ENCODE peak calls at places on chromosomes 13 and 19, in eight cellular contexts. One of them, this sample, is unnamed.

GRCh38 chr13:74062933-74063332 is 71.3 kb downstream of the KLF12 start:
- DNase-seq in GM23248: peak; percentile 82
- DNase-seq in PC-3: no peak
- DNase-seq in GM23338: no peak
- DNase-seq in OCI-LY7: peak; percentile 80
- DNase-seq in SK-N-SH: no peak
- DNase-seq in hepatocyte: no peak
- DNase-seq in HCT116: no peak
- DNase-seq in this sample: no peak

GRCh38 chr19:42563352-42564210 is 31.1 kb downstream of the CEACAM8 start:
- DNase-seq in GM23248: peak; percentile 71
- DNase-seq in PC-3: peak; percentile 54
- DNase-seq in GM23338: peak; percentile 87
- DNase-seq in OCI-LY7: peak; percentile 58
- DNase-seq in SK-N-SH: peak; percentile 63
- DNase-seq in hepatocyte: peak; percentile 74
- DNase-seq in HCT116: peak; percentile 43
- DNase-seq in this sample: peak; percentile 71

GRCh38 chr13:90883592-90883991 is 463.9 kb upstream of the MIR17HG start:
- DNase-seq in GM23248: no peak
- DNase-seq in PC-3: peak; percentile 28
- DNase-seq in GM23338: no peak
- DNase-seq in OCI-LY7: no peak
- DNase-seq in SK-N-SH: no peak
- DNase-seq in hepatocyte: no peak
- DNase-seq in HCT116: no peak
- DNase-seq in this sample: no peak

GRCh38 chr19:33819875-33820781 is 23.5 kb downstream of the KCTD15 start:
- DNase-seq in GM23248: peak; percentile 85
- DNase-seq in PC-3: peak; percentile 85
- DNase-seq in GM23338: peak; percentile 84
- DNase-seq in OCI-LY7: peak; percentile 54
- DNase-seq in SK-N-SH: peak; percentile 36
- DNase-seq in hepatocyte: peak; percentile 74
- DNase-seq in HCT116: no peak
- DNase-seq in this sample: peak; percentile 80

GRCh38 chr19:15154002-15154612 is 46.7 kb downstream of the NOTCH3 start:
- DNase-seq in GM23248: peak; percentile 53
- DNase-seq in PC-3: peak; percentile 74
- DNase-seq in GM23338: peak; percentile 86
- DNase-seq in OCI-LY7: peak; percentile 55
- DNase-seq in SK-N-SH: peak; percentile 54
- DNase-seq in hepatocyte: peak; percentile 63
- DNase-seq in HCT116: peak; percentile 37
- DNase-seq in this sample: peak; percentile 54

GRCh38 chr13:100392709-100393630 is 195.6 kb downstream of the GGACT start:
- DNase-seq in GM23248: peak; percentile 99
- DNase-seq in PC-3: peak; percentile 95
- DNase-seq in GM23338: peak; percentile 67
- DNase-seq in OCI-LY7: no peak
- DNase-seq in SK-N-SH: no peak
- DNase-seq in hepatocyte: peak; percentile 89
- DNase-seq in HCT116: peak; percentile 98
- DNase-seq in this sample: no peak

GRCh38 chr19:1066251-1066747 is 668 bp upstream of the ARHGAP45 start:
- DNase-seq in GM23248: no peak
- DNase-seq in PC-3: peak; percentile 57
- DNase-seq in GM23338: peak; percentile 62
- DNase-seq in OCI-LY7: no peak
- DNase-seq in SK-N-SH: peak; percentile 67
- DNase-seq in hepatocyte: peak; percentile 63
- DNase-seq in HCT116: no peak
- DNase-seq in this sample: peak; percentile 44

GRCh38 chr13:34290661-34291060 is 472.7 kb downstream of the RFC3 start:
- DNase-seq in GM23248: no peak
- DNase-seq in PC-3: no peak
- DNase-seq in GM23338: no peak
- DNase-seq in OCI-LY7: no peak
- DNase-seq in SK-N-SH: no peak
- DNase-seq in hepatocyte: no peak
- DNase-seq in HCT116: no peak
- DNase-seq in this sample: peak; percentile 6

GRCh38 chr19:53664760-53665159 is 33.0 kb downstream of the DPRX start:
- DNase-seq in GM23248: no peak
- DNase-seq in PC-3: no peak
- DNase-seq in GM23338: peak; percentile 74
- DNase-seq in OCI-LY7: no peak
- DNase-seq in SK-N-SH: no peak
- DNase-seq in hepatocyte: no peak
- DNase-seq in HCT116: no peak
- DNase-seq in this sample: peak; percentile 65

GRCh38 chr13:110392510-110393233 is 85.6 kb downstream of the COL4A2 start:
- DNase-seq in GM23248: no peak
- DNase-seq in PC-3: no peak
- DNase-seq in GM23338: no peak
- DNase-seq in OCI-LY7: no peak
- DNase-seq in SK-N-SH: peak; percentile 85
- DNase-seq in hepatocyte: no peak
- DNase-seq in HCT116: no peak
- DNase-seq in this sample: no peak

GRCh38 chr13:91399189-91400093 is 1.0 kb downstream of the GPC5 start:
- DNase-seq in GM23248: no peak
- DNase-seq in PC-3: no peak
- DNase-seq in GM23338: peak; percentile 43
- DNase-seq in OCI-LY7: no peak
- DNase-seq in SK-N-SH: peak; percentile 10
- DNase-seq in hepatocyte: peak; percentile 9
- DNase-seq in HCT116: no peak
- DNase-seq in this sample: peak; percentile 34

GRCh38 chr13:73633817-73634449 is 500.3 kb downstream of the KLF12 start:
- DNase-seq in GM23248: no peak
- DNase-seq in PC-3: no peak
- DNase-seq in GM23338: peak; percentile 34
- DNase-seq in OCI-LY7: no peak
- DNase-seq in SK-N-SH: no peak
- DNase-seq in hepatocyte: no peak
- DNase-seq in HCT116: no peak
- DNase-seq in this sample: no peak

DNA sequence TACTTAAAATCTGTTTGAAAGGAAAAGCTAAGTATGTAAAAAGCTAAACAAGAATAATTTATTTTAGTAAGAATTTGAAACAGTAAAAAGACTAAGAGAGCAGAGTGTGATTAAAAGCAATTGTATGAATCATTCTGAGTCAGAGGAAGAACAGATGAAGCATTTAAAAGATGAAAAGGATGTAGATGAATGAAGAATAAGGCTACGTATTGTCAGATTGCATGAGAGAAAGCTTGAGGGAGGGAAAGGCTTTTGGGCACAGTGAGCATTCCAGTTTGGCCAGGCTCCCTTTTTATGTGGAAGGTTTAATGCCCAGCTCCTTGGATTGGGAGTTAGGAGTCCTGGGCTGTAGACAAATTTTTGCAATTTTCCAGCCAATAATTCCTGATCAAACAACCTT is 117.7 kb downstream of the FREM2 start:
- DNase-seq in GM23248: peak; percentile 30
- DNase-seq in PC-3: peak; percentile 23
- DNase-seq in GM23338: peak; percentile 16
- DNase-seq in OCI-LY7: no peak
- DNase-seq in SK-N-SH: no peak
- DNase-seq in hepatocyte: no peak
- DNase-seq in HCT116: no peak
- DNase-seq in this sample: no peak
- TF ChIP-seq EZH2phosphoT487 in GM23248: no peak
- TF ChIP-seq EZH2phosphoT487 in PC-3: no peak
- TF ChIP-seq EZH2phosphoT487 in GM23338: no peak
- TF ChIP-seq EZH2phosphoT487 in OCI-LY7: no peak
- TF ChIP-seq EZH2phosphoT487 in SK-N-SH: no peak
- TF ChIP-seq EZH2phosphoT487 in hepatocyte: no peak
- TF ChIP-seq EZH2phosphoT487 in HCT116: no peak
- TF ChIP-seq EZH2phosphoT487 in this sample: no peak

GRCh38 chr19:3867971-3868769 is 668 bp downstream of the ZFR2 start:
- DNase-seq in GM23248: no peak
- DNase-seq in PC-3: no peak
- DNase-seq in GM23338: peak; percentile 55
- DNase-seq in OCI-LY7: no peak
- DNase-seq in SK-N-SH: peak; percentile 71
- DNase-seq in hepatocyte: no peak
- DNase-seq in HCT116: no peak
- DNase-seq in this sample: peak; percentile 61

GRCh38 chr19:3866798-3867638 is 1.8 kb downstream of the ZFR2 start:
- DNase-seq in GM23248: no peak
- DNase-seq in PC-3: no peak
- DNase-seq in GM23338: no peak
- DNase-seq in OCI-LY7: no peak
- DNase-seq in SK-N-SH: peak; percentile 47
- DNase-seq in hepatocyte: no peak
- DNase-seq in HCT116: no peak
- DNase-seq in this sample: no peak

GRCh38 chr19:3862826-3863500 is 5.9 kb downstream of the ZFR2 start:
- DNase-seq in GM23248: no peak
- DNase-seq in PC-3: no peak
- DNase-seq in GM23338: no peak
- DNase-seq in OCI-LY7: no peak
- DNase-seq in SK-N-SH: no peak
- DNase-seq in hepatocyte: no peak
- DNase-seq in HCT116: no peak
- DNase-seq in this sample: no peak

GRCh38 chr19:3860499-3860898 is 8.3 kb downstream of the ZFR2 start:
- DNase-seq in GM23248: no peak
- DNase-seq in PC-3: no peak
- DNase-seq in GM23338: no peak
- DNase-seq in OCI-LY7: no peak
- DNase-seq in SK-N-SH: no peak
- DNase-seq in hepatocyte: no peak
- DNase-seq in HCT116: no peak
- DNase-seq in this sample: no peak

DNA sequence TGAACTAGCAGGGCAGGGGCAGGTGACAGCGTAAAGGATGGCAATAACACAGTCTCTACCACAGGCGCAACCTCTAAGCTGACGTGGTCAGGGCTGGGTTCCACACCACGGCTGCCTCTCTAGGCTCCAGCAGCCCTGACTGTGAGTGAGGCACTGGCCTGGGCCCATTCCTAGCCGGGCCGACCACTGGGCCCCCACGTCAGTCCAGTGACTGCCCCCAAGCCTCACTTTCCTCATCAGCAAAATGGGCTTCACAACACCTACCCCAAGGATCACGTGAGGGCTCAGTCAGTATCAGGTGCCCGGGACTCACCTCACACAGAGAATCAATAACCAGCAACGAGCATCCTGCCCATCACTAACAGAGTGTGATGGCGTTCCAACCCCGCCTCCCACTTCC is 5.2 kb downstream of the ZFR2 start:
- DNase-seq in GM23248: no peak
- DNase-seq in PC-3: no peak
- DNase-seq in GM23338: no peak
- DNase-seq in OCI-LY7: no peak
- DNase-seq in SK-N-SH: no peak
- DNase-seq in hepatocyte: no peak
- DNase-seq in HCT116: no peak
- DNase-seq in this sample: no peak
- H3K4me3 ChIP-seq in GM23248: no peak overlapping the region
- H3K4me3 ChIP-seq in PC-3: no peak overlapping the region
- H3K4me3 ChIP-seq in GM23338: no peak overlapping the region
- H3K4me3 ChIP-seq in OCI-LY7: no peak overlapping the region
- H3K4me3 ChIP-seq in SK-N-SH: no peak overlapping the region
- H3K4me3 ChIP-seq in hepatocyte: no peak overlapping the region
- H3K4me3 ChIP-seq in HCT116: no peak overlapping the region
- H3K4me3 ChIP-seq in this sample: no peak overlapping the region

GRCh38 chr13:44818016-44818415 is 171.3 kb downstream of the NUFIP1 start:
- DNase-seq in GM23248: no peak
- DNase-seq in PC-3: no peak
- DNase-seq in GM23338: no peak
- DNase-seq in OCI-LY7: no peak
- DNase-seq in SK-N-SH: no peak
- DNase-seq in hepatocyte: no peak
- DNase-seq in HCT116: no peak
- DNase-seq in this sample: no peak
- TF ChIP-seq EZH2phosphoT487 in GM23248: no peak
- TF ChIP-seq EZH2phosphoT487 in PC-3: no peak
- TF ChIP-seq EZH2phosphoT487 in GM23338: no peak
- TF ChIP-seq EZH2phosphoT487 in OCI-LY7: no peak
- TF ChIP-seq EZH2phosphoT487 in SK-N-SH: no peak
- TF ChIP-seq EZH2phosphoT487 in hepatocyte: no peak
- TF ChIP-seq EZH2phosphoT487 in HCT116: no peak
- TF ChIP-seq EZH2phosphoT487 in this sample: no peak

GRCh38 chr19:48481846-48482639 is 12.9 kb downstream of the CYTH2 start:
- DNase-seq in GM23248: peak; percentile 76
- DNase-seq in PC-3: no peak
- DNase-seq in GM23338: peak; percentile 26
- DNase-seq in OCI-LY7: no peak
- DNase-seq in SK-N-SH: no peak
- DNase-seq in hepatocyte: no peak
- DNase-seq in HCT116: no peak
- DNase-seq in this sample: no peak

GRCh38 chr19:48480151-48480475 is 10.9 kb downstream of the CYTH2 start:
- DNase-seq in GM23248: peak; percentile 75
- DNase-seq in PC-3: no peak
- DNase-seq in GM23338: peak; percentile 91
- DNase-seq in OCI-LY7: no peak
- DNase-seq in SK-N-SH: no peak
- DNase-seq in hepatocyte: no peak
- DNase-seq in HCT116: no peak
- DNase-seq in this sample: no peak

GRCh38 chr19:48479686-48480085 is 10.5 kb downstream of the CYTH2 start:
- DNase-seq in GM23248: no peak
- DNase-seq in PC-3: no peak
- DNase-seq in GM23338: peak; percentile 38
- DNase-seq in OCI-LY7: no peak
- DNase-seq in SK-N-SH: peak; percentile 19
- DNase-seq in hepatocyte: no peak
- DNase-seq in HCT116: no peak
- DNase-seq in this sample: no peak

GRCh38 chr19:48481191-48481500 is 12.0 kb downstream of the CYTH2 start:
- DNase-seq in GM23248: no peak
- DNase-seq in PC-3: no peak
- DNase-seq in GM23338: no peak
- DNase-seq in OCI-LY7: no peak
- DNase-seq in SK-N-SH: no peak
- DNase-seq in hepatocyte: no peak
- DNase-seq in HCT116: no peak
- DNase-seq in this sample: no peak

DNA sequence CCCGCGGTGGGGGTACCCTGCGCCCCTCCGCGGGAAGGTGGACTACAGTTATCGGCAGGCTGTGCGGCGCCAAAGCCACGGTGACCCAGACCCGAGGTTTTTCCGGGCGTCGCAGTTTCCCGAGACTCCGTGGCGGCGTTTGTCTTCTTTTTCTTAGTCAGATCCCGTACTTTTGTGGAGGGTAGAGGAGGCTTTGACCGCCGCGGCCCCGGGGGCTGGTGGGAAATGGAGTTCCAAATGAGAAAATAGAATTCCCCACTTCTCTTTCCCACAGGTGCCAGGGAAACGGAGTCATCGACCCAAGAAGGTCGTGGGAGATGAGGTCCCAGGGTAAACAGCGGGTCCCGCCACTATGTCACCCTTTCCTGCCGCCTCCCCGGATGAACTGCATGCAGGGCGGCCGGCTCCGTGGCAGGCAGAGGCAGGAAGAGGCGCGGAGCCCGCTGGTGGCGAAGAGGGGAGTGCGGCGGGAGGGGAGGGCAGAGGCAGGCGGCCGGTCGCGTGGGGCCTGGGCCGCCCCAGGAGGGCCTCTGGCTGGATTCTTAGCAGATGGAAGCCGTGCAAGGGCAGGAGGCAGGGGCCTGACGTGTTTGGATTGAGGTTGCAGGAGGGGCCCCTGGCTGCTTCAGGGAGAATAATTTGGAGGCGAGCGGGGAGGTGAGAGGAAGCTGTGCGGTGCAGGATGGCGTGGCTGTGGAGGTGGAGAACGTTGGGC is 11.5 kb downstream of the CYTH2 start:
- DNase-seq in GM23248: peak; percentile 82
- DNase-seq in PC-3: no peak
- DNase-seq in GM23338: peak; percentile 71
- DNase-seq in OCI-LY7: no peak
- DNase-seq in SK-N-SH: no peak
- DNase-seq in hepatocyte: no peak
- DNase-seq in HCT116: no peak
- DNase-seq in this sample: no peak
- H3K4me3 ChIP-seq in GM23248: peak overlapping the region; percentile 66
- H3K4me3 ChIP-seq in PC-3: no peak overlapping the region
- H3K4me3 ChIP-seq in GM23338: peak overlapping the region; percentile 90
- H3K4me3 ChIP-seq in OCI-LY7: no peak overlapping the region
- H3K4me3 ChIP-seq in SK-N-SH: no peak overlapping the region
- H3K4me3 ChIP-seq in hepatocyte: no peak overlapping the region
- H3K4me3 ChIP-seq in HCT116: no peak overlapping the region
- H3K4me3 ChIP-seq in this sample: no peak overlapping the region

This sample was measured in neural progenitor cell.